ENCODE peak calls at places on chromosome 3, in seven cellular contexts. One of them, this sample, is unnamed.

GRCh38 chr3:176741648-176742047 is 455.6 kb downstream of the TBL1XR1 start:
- DNase-seq in lower leg skin: no peak
- DNase-seq in right lobe of liver: no peak
- DNase-seq in NB4: no peak
- DNase-seq in cardiac fibroblast: no peak
- DNase-seq in GM20000: no peak
- DNase-seq in testis: no peak
- DNase-seq in this sample: no peak

GRCh38 chr3:33060609-33061337 is 36.2 kb downstream of the GLB1 start:
- DNase-seq in lower leg skin: no peak
- DNase-seq in right lobe of liver: no peak
- DNase-seq in NB4: no peak
- DNase-seq in cardiac fibroblast: no peak
- DNase-seq in GM20000: no peak
- DNase-seq in testis: no peak
- DNase-seq in this sample: no peak

GRCh38 chr3:52290596-52291507 is 3.2 kb downstream of the GLYCTK start:
- DNase-seq in lower leg skin: no peak
- DNase-seq in right lobe of liver: no peak
- DNase-seq in NB4: no peak
- DNase-seq in cardiac fibroblast: no peak
- DNase-seq in GM20000: no peak
- DNase-seq in testis: no peak
- DNase-seq in this sample: no peak

GRCh38 chr3:102085431-102086226 is 236.3 kb downstream of the NFKBIZ start:
- DNase-seq in lower leg skin: no peak
- DNase-seq in right lobe of liver: no peak
- DNase-seq in NB4: no peak
- DNase-seq in cardiac fibroblast: no peak
- DNase-seq in GM20000: no peak
- DNase-seq in testis: no peak
- DNase-seq in this sample: no peak

GRCh38 chr3:58333206-58334012 is 717 bp downstream of the PXK start:
- DNase-seq in lower leg skin: no peak
- DNase-seq in right lobe of liver: peak
- DNase-seq in NB4: peak
- DNase-seq in cardiac fibroblast: peak
- DNase-seq in GM20000: peak
- DNase-seq in testis: peak
- DNase-seq in this sample: no peak

GRCh38 chr3:151580592-151580991 is 119.7 kb upstream of the IGSF10 start:
- DNase-seq in lower leg skin: no peak
- DNase-seq in right lobe of liver: no peak
- DNase-seq in NB4: no peak
- DNase-seq in cardiac fibroblast: peak
- DNase-seq in GM20000: no peak
- DNase-seq in testis: no peak
- DNase-seq in this sample: no peak

GRCh38 chr3:29268651-29269050 is 12.2 kb upstream of the RBMS3 start:
- DNase-seq in lower leg skin: no peak
- DNase-seq in right lobe of liver: no peak
- DNase-seq in NB4: no peak
- DNase-seq in cardiac fibroblast: peak
- DNase-seq in GM20000: no peak
- DNase-seq in testis: no peak
- DNase-seq in this sample: no peak

GRCh38 chr3:72347819-72348319 is 500.4 kb downstream of the SHQ1 start:
- DNase-seq in lower leg skin: peak
- DNase-seq in right lobe of liver: peak
- DNase-seq in NB4: peak
- DNase-seq in cardiac fibroblast: peak
- DNase-seq in GM20000: peak
- DNase-seq in testis: peak
- DNase-seq in this sample: peak

GRCh38 chr3:156174229-156174847 is 54.0 kb downstream of the KCNAB1 start:
- DNase-seq in lower leg skin: no peak
- DNase-seq in right lobe of liver: no peak
- DNase-seq in NB4: peak
- DNase-seq in cardiac fibroblast: peak
- DNase-seq in GM20000: no peak
- DNase-seq in testis: peak
- DNase-seq in this sample: no peak

GRCh38 chr3:150925751-150926201 is 20.5 kb upstream of the MINDY4B start:
- DNase-seq in lower leg skin: no peak
- DNase-seq in right lobe of liver: peak
- DNase-seq in NB4: peak
- DNase-seq in cardiac fibroblast: peak
- DNase-seq in GM20000: peak
- DNase-seq in testis: peak
- DNase-seq in this sample: no peak

GRCh38 chr3:194422188-194422587 is 23.1 kb upstream of the GP5 start:
- DNase-seq in lower leg skin: no peak
- DNase-seq in right lobe of liver: no peak
- DNase-seq in NB4: no peak
- DNase-seq in cardiac fibroblast: peak
- DNase-seq in GM20000: no peak
- DNase-seq in testis: no peak
- DNase-seq in this sample: no peak

GRCh38 chr3:128079823-128080222 is 27.6 kb downstream of the SEC61A1 start:
- DNase-seq in lower leg skin: no peak
- DNase-seq in right lobe of liver: no peak
- DNase-seq in NB4: no peak
- DNase-seq in cardiac fibroblast: no peak
- DNase-seq in GM20000: no peak
- DNase-seq in testis: no peak
- DNase-seq in this sample: no peak

GRCh38 chr3:171936231-171936841 is 93.2 kb downstream of the TMEM212 start:
- DNase-seq in lower leg skin: no peak
- DNase-seq in right lobe of liver: no peak
- DNase-seq in NB4: peak
- DNase-seq in cardiac fibroblast: peak
- DNase-seq in GM20000: no peak
- DNase-seq in testis: no peak
- DNase-seq in this sample: no peak

GRCh38 chr3:185153861-185154629 is 1.2 kb upstream of the C3orf70 start:
- DNase-seq in lower leg skin: no peak
- DNase-seq in right lobe of liver: no peak
- DNase-seq in NB4: no peak
- DNase-seq in cardiac fibroblast: no peak
- DNase-seq in GM20000: peak
- DNase-seq in testis: no peak
- DNase-seq in this sample: no peak

GRCh38 chr3:181901626-181902025 is 189.9 kb downstream of the SOX2 start:
- DNase-seq in lower leg skin: no peak
- DNase-seq in right lobe of liver: no peak
- DNase-seq in NB4: no peak
- DNase-seq in cardiac fibroblast: no peak
- DNase-seq in GM20000: no peak
- DNase-seq in testis: no peak
- DNase-seq in this sample: no peak

GRCh38 chr3:124202754-124203153 is 210.8 kb upstream of the ROPN1 start:
- DNase-seq in lower leg skin: peak
- DNase-seq in right lobe of liver: no peak
- DNase-seq in NB4: no peak
- DNase-seq in cardiac fibroblast: no peak
- DNase-seq in GM20000: no peak
- DNase-seq in testis: peak
- DNase-seq in this sample: no peak

GRCh38 chr3:55097441-55097840 is 169.6 kb upstream of the LRTM1 start:
- DNase-seq in lower leg skin: no peak
- DNase-seq in right lobe of liver: no peak
- DNase-seq in NB4: no peak
- DNase-seq in cardiac fibroblast: no peak
- DNase-seq in GM20000: no peak
- DNase-seq in testis: no peak
- DNase-seq in this sample: no peak

GRCh38 chr3:126128504-126129407 is 44.8 kb upstream of the SLC41A3 start:
- DNase-seq in lower leg skin: no peak
- DNase-seq in right lobe of liver: peak
- DNase-seq in NB4: no peak
- DNase-seq in cardiac fibroblast: no peak
- DNase-seq in GM20000: no peak
- DNase-seq in testis: no peak
- DNase-seq in this sample: peak

GRCh38 chr3:31962801-31963205 is 18.3 kb downstream of the OSBPL10 start:
- DNase-seq in lower leg skin: no peak
- DNase-seq in right lobe of liver: no peak
- DNase-seq in NB4: no peak
- DNase-seq in cardiac fibroblast: peak
- DNase-seq in GM20000: no peak
- DNase-seq in testis: no peak
- DNase-seq in this sample: no peak

GRCh38 chr3:170499562-170500156 is 81.0 kb downstream of the CLDN11 start:
- DNase-seq in lower leg skin: no peak
- DNase-seq in right lobe of liver: peak
- DNase-seq in NB4: peak
- DNase-seq in cardiac fibroblast: peak
- DNase-seq in GM20000: peak
- DNase-seq in testis: peak
- DNase-seq in this sample: no peak

DNA sequence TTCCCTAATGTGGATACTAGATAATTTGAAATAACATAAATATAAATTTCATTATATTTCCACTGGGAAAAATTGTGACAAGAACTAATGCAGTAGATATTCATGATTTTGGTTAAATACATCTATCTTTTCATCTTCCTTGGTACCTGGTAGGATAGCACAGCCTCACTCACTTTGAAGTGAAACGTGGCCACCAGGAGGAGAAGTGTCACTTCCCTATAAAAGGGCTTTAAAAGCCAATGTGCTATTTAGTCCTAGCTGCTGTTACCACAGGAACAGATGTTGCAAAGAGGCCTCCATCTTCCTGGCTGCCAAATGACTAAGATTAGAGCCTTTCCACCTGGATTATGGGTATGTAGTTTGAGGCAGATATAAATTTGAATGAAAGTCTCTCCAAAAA is 140.0 kb downstream of the PLOD2 start:
- DNase-seq in lower leg skin: no peak
- DNase-seq in right lobe of liver: no peak
- DNase-seq in NB4: peak
- DNase-seq in cardiac fibroblast: no peak
- DNase-seq in GM20000: no peak
- DNase-seq in testis: no peak
- DNase-seq in this sample: no peak
- TF ChIP-seq CTCF in lower leg skin: no peak
- TF ChIP-seq CTCF in right lobe of liver: no peak
- TF ChIP-seq CTCF in NB4: no peak
- TF ChIP-seq CTCF in cardiac fibroblast: peak
- TF ChIP-seq CTCF in GM20000: no peak
- TF ChIP-seq CTCF in testis: no peak
- TF ChIP-seq CTCF in this sample: no peak

GRCh38 chr3:152942366-152942765 is 107.4 kb downstream of the P2RY1 start:
- DNase-seq in lower leg skin: no peak
- DNase-seq in right lobe of liver: no peak
- DNase-seq in NB4: no peak
- DNase-seq in cardiac fibroblast: no peak
- DNase-seq in GM20000: no peak
- DNase-seq in testis: no peak
- DNase-seq in this sample: no peak

GRCh38 chr3:152941825-152942224 is 106.9 kb downstream of the P2RY1 start:
- DNase-seq in lower leg skin: peak
- DNase-seq in right lobe of liver: no peak
- DNase-seq in NB4: no peak
- DNase-seq in cardiac fibroblast: no peak
- DNase-seq in GM20000: no peak
- DNase-seq in testis: no peak
- DNase-seq in this sample: no peak

GRCh38 chr3:152938974-152939636 is 104.2 kb downstream of the P2RY1 start:
- DNase-seq in lower leg skin: no peak
- DNase-seq in right lobe of liver: no peak
- DNase-seq in NB4: no peak
- DNase-seq in cardiac fibroblast: no peak
- DNase-seq in GM20000: no peak
- DNase-seq in testis: no peak
- DNase-seq in this sample: no peak

DNA sequence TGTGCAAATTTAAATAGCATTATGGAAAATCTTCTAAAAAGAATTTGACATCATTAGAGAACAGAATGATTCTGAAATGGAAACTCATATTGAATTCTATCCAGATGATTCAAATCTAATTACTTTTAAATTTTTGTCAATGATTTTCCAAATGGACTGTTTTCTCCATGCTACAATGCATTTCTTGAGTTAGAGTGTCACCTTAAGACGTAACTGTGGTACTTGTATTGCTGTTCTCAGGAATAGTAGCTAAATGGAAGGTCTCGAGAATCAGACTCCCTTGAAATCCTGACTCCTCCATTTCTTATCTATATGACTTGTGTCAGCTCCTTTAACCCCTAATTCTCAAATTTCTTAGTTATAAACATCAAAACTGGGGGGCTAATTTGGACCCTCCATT is 102.3 kb downstream of the P2RY1 start:
- DNase-seq in lower leg skin: no peak
- DNase-seq in right lobe of liver: no peak
- DNase-seq in NB4: no peak
- DNase-seq in cardiac fibroblast: no peak
- DNase-seq in GM20000: no peak
- DNase-seq in testis: no peak
- DNase-seq in this sample: no peak
- TF ChIP-seq CTCF in lower leg skin: no peak
- TF ChIP-seq CTCF in right lobe of liver: peak
- TF ChIP-seq CTCF in NB4: no peak
- TF ChIP-seq CTCF in cardiac fibroblast: no peak
- TF ChIP-seq CTCF in GM20000: no peak
- TF ChIP-seq CTCF in testis: no peak
- TF ChIP-seq CTCF in this sample: peak

GRCh38 chr3:21292971-21293370 is 458.0 kb downstream of the ZNF385D start:
- DNase-seq in lower leg skin: no peak
- DNase-seq in right lobe of liver: no peak
- DNase-seq in NB4: no peak
- DNase-seq in cardiac fibroblast: no peak
- DNase-seq in GM20000: no peak
- DNase-seq in testis: no peak
- DNase-seq in this sample: no peak

GRCh38 chr3:21294768-21295167 is 456.2 kb downstream of the ZNF385D start:
- DNase-seq in lower leg skin: no peak
- DNase-seq in right lobe of liver: no peak
- DNase-seq in NB4: no peak
- DNase-seq in cardiac fibroblast: peak
- DNase-seq in GM20000: no peak
- DNase-seq in testis: no peak
- DNase-seq in this sample: no peak

DNA sequence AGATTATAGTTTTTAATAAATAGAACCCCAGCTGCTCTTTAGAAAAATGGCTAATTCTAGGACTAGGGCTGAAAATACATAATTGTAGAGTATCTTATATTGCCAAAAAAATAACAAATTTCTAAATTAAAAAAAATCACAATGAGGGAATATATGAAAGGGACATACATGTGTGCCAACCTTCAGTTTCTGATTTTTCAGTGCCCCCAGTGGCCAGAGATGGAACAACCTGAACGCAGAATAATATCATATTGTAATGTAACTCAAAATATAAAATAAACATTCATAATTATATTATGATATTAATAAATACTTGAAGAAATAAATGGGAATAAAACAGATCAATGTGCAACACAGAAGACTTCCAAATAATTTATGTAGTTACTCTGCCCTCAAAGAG is 460.5 kb downstream of the ZNF385D start:
- DNase-seq in lower leg skin: no peak
- DNase-seq in right lobe of liver: no peak
- DNase-seq in NB4: no peak
- DNase-seq in cardiac fibroblast: peak
- DNase-seq in GM20000: no peak
- DNase-seq in testis: no peak
- DNase-seq in this sample: no peak
- TF ChIP-seq CTCF in lower leg skin: no peak
- TF ChIP-seq CTCF in right lobe of liver: peak
- TF ChIP-seq CTCF in NB4: peak
- TF ChIP-seq CTCF in cardiac fibroblast: peak
- TF ChIP-seq CTCF in GM20000: no peak
- TF ChIP-seq CTCF in testis: peak
- TF ChIP-seq CTCF in this sample: peak

GRCh38 chr3:99551520-99551919 is 86.9 kb upstream of the COL8A1 start:
- DNase-seq in lower leg skin: no peak
- DNase-seq in right lobe of liver: no peak
- DNase-seq in NB4: peak
- DNase-seq in cardiac fibroblast: no peak
- DNase-seq in GM20000: no peak
- DNase-seq in testis: no peak
- DNase-seq in this sample: no peak
- TF ChIP-seq CTCF in lower leg skin: no peak
- TF ChIP-seq CTCF in right lobe of liver: no peak
- TF ChIP-seq CTCF in NB4: no peak
- TF ChIP-seq CTCF in cardiac fibroblast: peak
- TF ChIP-seq CTCF in GM20000: no peak
- TF ChIP-seq CTCF in testis: no peak
- TF ChIP-seq CTCF in this sample: no peak